ENCODE peak calls at places on chromosomes 12 and 14, in nine cellular contexts. L is stomach; U is activated CD8-positive, alpha-beta memory T cell treated with anti-CD3 and anti-CD28 coated beads, Interleukin-2, amount 50 U/mL, for 48 hours; R is mesothelial cell of epicardium; B is activated naive CD4-positive, alpha-beta T cell; C is tibial nerve; P is pulmonary artery endothelial cell; F is NCI-H1417 treated with DMSO at 0.1 percent for 48 hours; D is RCC 7860. N is an unnamed sample.

GRCh38 chr14:75999511-76000190 is 14.1 kb downstream of the IFT43 start:
- DNase-seq in L (no peak), U (no peak), R (no peak), B (no peak), C (no peak), P (no peak), F (no peak), D (no peak), N (no peak)

GRCh38 chr12:57837779-57838562 is 8.6 kb downstream of the CTDSP2 start:
- DNase-seq in L (no peak), U (no peak), R (no peak), B (no peak), C (no peak), P (peak), F (no peak), D (no peak), N (no peak)

GRCh38 chr14:91607322-91608047 is 97.4 kb upstream of the PPP4R3A start:
- DNase-seq in L (no peak), U (no peak), R (no peak), B (no peak), C (no peak), P (no peak), F (no peak), D (no peak), N (no peak)

GRCh38 chr12:28316067-28316466 is 125.8 kb downstream of the CCDC91 start:
- DNase-seq in L (no peak), U (no peak), R (no peak), B (no peak), C (no peak), P (no peak), F (no peak), D (no peak), N (no peak)

GRCh38 chr12:119649202-119649808 is 18.6 kb upstream of the PRKAB1 start:
- DNase-seq in L (no peak), U (no peak), R (no peak), B (no peak), C (no peak), P (no peak), F (no peak), D (peak), N (no peak)

GRCh38 chr12:115619889-115620288 is 657.6 kb downstream of the MED13L start:
- DNase-seq in L (no peak), U (no peak), R (no peak), B (no peak), C (no peak), P (no peak), F (no peak), D (no peak), N (no peak)

GRCh38 chr12:49088190-49088931 is 6.2 kb downstream of the DHH start:
- DNase-seq in L (peak), U (peak), R (peak), B (peak), C (no peak), P (peak), F (peak), D (peak), N (peak)

GRCh38 chr14:89911018-89911919 is 43.3 kb downstream of the EFCAB11 start:
- DNase-seq in L (peak), U (no peak), R (peak), B (no peak), C (no peak), P (no peak), F (no peak), D (no peak), N (no peak)

GRCh38 chr12:10722502-10722904 is 620 bp downstream of the YBX3 start:
- DNase-seq in L (peak), U (peak), R (peak), B (no peak), C (no peak), P (no peak), F (no peak), D (peak), N (no peak)

GRCh38 chr12:49808686-49809368 is 19.4 kb downstream of the NCKAP5L start:
- DNase-seq in L (no peak), U (no peak), R (no peak), B (no peak), C (peak), P (no peak), F (no peak), D (no peak), N (no peak)

GRCh38 chr12:106223485-106224391 is 24.1 kb downstream of the CKAP4 start:
- DNase-seq in L (peak), U (peak), R (peak), B (peak), C (peak), P (no peak), F (peak), D (peak), N (no peak)

GRCh38 chr14:68140111-68140741 is 320.6 kb downstream of the RAD51B start:
- DNase-seq in L (peak), U (no peak), R (no peak), B (no peak), C (peak), P (peak), F (no peak), D (peak), N (peak)

GRCh38 chr14:43795600-43796228 is 711.4 kb downstream of the FSCB start:
- DNase-seq in L (no peak), U (no peak), R (no peak), B (no peak), C (no peak), P (no peak), F (no peak), D (no peak), N (no peak)

GRCh38 chr12:66916189-66916588 is 237.3 kb upstream of the GRIP1 start:
- DNase-seq in L (no peak), U (no peak), R (no peak), B (no peak), C (no peak), P (no peak), F (no peak), D (no peak), N (no peak)

GRCh38 chr14:90715993-90716392 is 100.2 kb downstream of the TTC7B start:
- DNase-seq in L (no peak), U (no peak), R (no peak), B (no peak), C (no peak), P (no peak), F (no peak), D (no peak), N (no peak)

GRCh38 chr12:98406378-98406777 is 109.0 kb upstream of the TMPO start:
- DNase-seq in L (no peak), U (no peak), R (no peak), B (no peak), C (no peak), P (no peak), F (no peak), D (no peak), N (no peak)

GRCh38 chr14:101135796-101136742 is 232.5 kb upstream of the RTL1 start:
- DNase-seq in L (peak), U (no peak), R (no peak), B (no peak), C (no peak), P (no peak), F (no peak), D (no peak), N (no peak)

GRCh38 chr12:13000616-13000934 is 510 bp upstream of the HEBP1 start:
- DNase-seq in L (no peak), U (no peak), R (no peak), B (no peak), C (no peak), P (no peak), F (no peak), D (no peak), N (no peak)

GRCh38 chr12:10941916-10942607 is 3.0 kb upstream of the TAS2R14 start:
- DNase-seq in L (no peak), U (no peak), R (no peak), B (no peak), C (no peak), P (no peak), F (no peak), D (peak), N (no peak)

GRCh38 chr12:2288471-2288870 is 235.7 kb downstream of the CACNA1C start:
- DNase-seq in L (no peak), U (no peak), R (no peak), B (no peak), C (no peak), P (no peak), F (no peak), D (no peak), N (no peak)

GRCh38 chr12:104006929-104007328 is 41.3 kb downstream of the TDG start:
- DNase-seq in L (no peak), U (no peak), R (no peak), B (no peak), C (no peak), P (peak), F (no peak), D (peak), N (no peak)

GRCh38 chr14:24876009-24876690 is 173.8 kb downstream of the STXBP6 start:
- DNase-seq in L (no peak), U (no peak), R (no peak), B (no peak), C (no peak), P (no peak), F (no peak), D (no peak), N (no peak)

GRCh38 chr12:24839268-24839791 is 109.6 kb downstream of the BCAT1 start:
- DNase-seq in L (no peak), U (peak), R (no peak), B (no peak), C (no peak), P (no peak), F (no peak), D (no peak), N (no peak)

GRCh38 chr14:66746316-66747006 is 238.5 kb downstream of the GPHN start:
- DNase-seq in L (no peak), U (no peak), R (no peak), B (no peak), C (no peak), P (peak), F (no peak), D (no peak), N (peak)

GRCh38 chr14:105859717-105860614 is 333.6 kb downstream of the TMEM121 start:
- DNase-seq in L (peak), U (peak), R (peak), B (no peak), C (no peak), P (no peak), F (no peak), D (no peak), N (no peak)

GRCh38 chr12:57460457-57461325 is 1.1 kb downstream of the GLI1 start:
- DNase-seq in L (no peak), U (peak), R (no peak), B (no peak), C (no peak), P (no peak), F (no peak), D (no peak), N (no peak)

GRCh38 chr14:90513151-90514014 is 116.6 kb downstream of the CALM1 start:
- DNase-seq in L (peak), U (no peak), R (no peak), B (no peak), C (peak), P (no peak), F (peak), D (no peak), N (no peak)

GRCh38 chr12:3931206-3931605 is 58.0 kb upstream of the PARP11 start:
- DNase-seq in L (no peak), U (no peak), R (no peak), B (no peak), C (no peak), P (no peak), F (no peak), D (no peak), N (no peak)

N was measured in brain pericyte.